ENCODE peak calls at places on chromosomes 1 and 21, in four cellular contexts. U, E, I and X are unnamed samples.
A peak's percentile ranks its signal among the peaks of the same experiment; 100 is the strongest.

GRCh38 chr21:44819283-44820243 is 1.7 kb upstream of the SUMO3 start:
- DNase-seq in U (no peak), E (no peak), I (no peak), X (no peak)

GRCh38 chr1:30868833-30869435 is 39.6 kb downstream of the SDC3 start:
- DNase-seq in U (no peak), E (no peak), I (no peak), X (no peak)

GRCh38 chr1:53308512-53308911 is 19.4 kb downstream of the LRP8 start:
- DNase-seq in U (no peak), E (no peak), I (no peak), X (no peak)

GRCh38 chr1:17544951-17545350 is 5.5 kb downstream of the ARHGEF10L start:
- DNase-seq in U (no peak), E (no peak), I (no peak), X (no peak)

GRCh38 chr1:68104155-68104554 is 53.7 kb upstream of the DIRAS3 start:
- DNase-seq in U (no peak), E (peak; percentile 22), I (no peak), X (no peak)

GRCh38 chr21:37974081-37974480 is 57.8 kb upstream of the KCNJ6 start:
- DNase-seq in U (no peak), E (no peak), I (no peak), X (peak; percentile 24)

GRCh38 chr1:22344851-22345560 is 106.6 kb upstream of the ZBTB40 start:
- DNase-seq in U (no peak), E (no peak), I (no peak), X (no peak)

GRCh38 chr1:42380617-42381423 is at the start of gene RIMKLA:
- DNase-seq in U (peak; percentile 75), E (peak; percentile 37), I (peak; percentile 83), X (peak; percentile 80)

GRCh38 chr1:97297611-97298010 is 576.0 kb downstream of the PTBP2 start:
- DNase-seq in U (no peak), E (no peak), I (no peak), X (no peak)

GRCh38 chr1:215819114-215819513 is 252.0 kb downstream of the KCTD3 start:
- DNase-seq in U (no peak), E (peak; percentile 12), I (no peak), X (peak; percentile 3)

GRCh38 chr1:200890818-200891773 is 3.6 kb upstream of the INAVA start:
- DNase-seq in U (peak; percentile 91), E (peak; percentile 69), I (peak; percentile 86), X (peak; percentile 94)

GRCh38 chr1:245390975-245391374 is 236.2 kb downstream of the KIF26B start:
- DNase-seq in U (no peak), E (no peak), I (no peak), X (no peak)

GRCh38 chr1:7389786-7390603 is 381.1 kb upstream of the VAMP3 start:
- DNase-seq in U (no peak), E (no peak), I (peak; percentile 36), X (no peak)

GRCh38 chr1:108962681-108963051 is 618 bp downstream of the CLCC1 start:
- DNase-seq in U (no peak), E (no peak), I (no peak), X (no peak)

GRCh38 chr21:42066521-42066920 is 4.6 kb upstream of the UMODL1 start:
- DNase-seq in U (no peak), E (no peak), I (no peak), X (no peak)

GRCh38 chr1:26391450-26391849 is 18.9 kb upstream of the ZNF683 start:
- DNase-seq in U (no peak), E (peak; percentile 66), I (no peak), X (no peak)

GRCh38 chr1:21783679-21784603 is 992 bp upstream of the USP48 start:
- DNase-seq in U (no peak), E (peak; percentile 79), I (peak; percentile 91), X (peak; percentile 69)

GRCh38 chr1:199124351-199124750 is 485.5 kb downstream of the PTPRC start:
- DNase-seq in U (no peak), E (peak; percentile 83), I (no peak), X (no peak)

GRCh38 chr1:12052008-12052573 is 11.0 kb upstream of the TNFRSF8 start:
- DNase-seq in U (no peak), E (peak; percentile 85), I (no peak), X (no peak)

GRCh38 chr1:121516279-121516967 is 331.6 kb downstream of the SRGAP2C start:
- DNase-seq in U (no peak), E (no peak), I (no peak), X (no peak)

GRCh38 chr1:185699874-185700273 is 34.3 kb upstream of the HMCN1 start:
- DNase-seq in U (no peak), E (no peak), I (no peak), X (no peak)

GRCh38 chr1:173648880-173649605 is 13.9 kb downstream of the TEX50 start:
- DNase-seq in U (no peak), E (no peak), I (no peak), X (no peak)

GRCh38 chr1:43708006-43708412 is 673 bp downstream of the ST3GAL3 start:
- DNase-seq in U (no peak), E (peak; percentile 74), I (no peak), X (no peak)

GRCh38 chr1:235014756-235015155 is 113.9 kb downstream of the TOMM20 start:
- DNase-seq in U (no peak), E (no peak), I (no peak), X (peak; percentile 73)

GRCh38 chr1:63674238-63674864 is 81.1 kb downstream of the PGM1 start:
- DNase-seq in U (peak; percentile 51), E (peak; percentile 81), I (peak; percentile 79), X (peak; percentile 73)

GRCh38 chr1:228010921-228011320 is 4.1 kb downstream of the WNT3A start:
- DNase-seq in U (no peak), E (no peak), I (no peak), X (no peak)

GRCh38 chr1:193726722-193727121 is 540.3 kb upstream of the B3GALT2 start:
- DNase-seq in U (no peak), E (peak; percentile 23), I (no peak), X (no peak)

GRCh38 chr1:10736623-10737267 is 59.7 kb downstream of the CASZ1 start:
- DNase-seq in U (no peak), E (no peak), I (no peak), X (no peak)

GRCh38 chr1:92989936-92990582 is 28.8 kb upstream of the DIPK1A start:
- DNase-seq in U (no peak), E (no peak), I (no peak), X (no peak)

GRCh38 chr21:42233067-42233981 is 14.4 kb downstream of the ABCG1 start:
- DNase-seq in U (no peak), E (peak; percentile 73), I (no peak), X (peak; percentile 90)

GRCh38 chr1:151680812-151681211 is 35.8 kb downstream of the CELF3 start:
- DNase-seq in U (no peak), E (peak; percentile 86), I (no peak), X (no peak)

GRCh38 chr1:59315529-59316433 is 18.9 kb downstream of the FGGY start:
- DNase-seq in U (no peak), E (peak; percentile 11), I (no peak), X (no peak)
- H3K4me3 ChIP-seq in U (no peak overlapping the region), E (no peak overlapping the region), I (no peak overlapping the region), X (no peak overlapping the region)

DNA sequence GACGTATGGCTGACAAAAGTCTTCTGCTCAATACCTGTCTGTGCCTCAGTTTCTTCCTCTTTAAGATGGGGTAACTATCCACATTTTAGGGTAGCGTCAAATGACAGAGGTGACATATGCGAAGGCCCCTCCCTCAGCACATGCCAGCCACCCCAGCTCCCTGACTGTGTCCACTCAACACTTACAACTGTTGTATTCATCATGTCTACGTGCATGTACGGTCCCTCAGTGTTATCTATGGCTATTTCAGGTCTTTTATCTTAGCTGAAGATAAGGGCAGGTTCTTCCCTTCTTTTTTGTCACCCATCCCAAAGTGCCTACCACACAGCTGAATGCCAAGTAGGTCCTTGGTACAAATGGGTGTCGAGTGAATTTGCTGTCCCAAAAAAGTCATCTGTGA is 8.3 kb upstream of the C1orf198 start:
- DNase-seq in U (no peak), E (no peak), I (no peak), X (peak; percentile 12)
- H4K91ac ChIP-seq in U (peak overlapping the region; percentile 20), E (no peak overlapping the region), I (no peak overlapping the region), X (no peak overlapping the region)

GRCh38 chr1:203518541-203518940 is 24.6 kb downstream of the OPTC start:
- DNase-seq in U (no peak), E (no peak), I (no peak), X (no peak)
- H2BK12ac ChIP-seq in U (peak overlapping the region; percentile 33), E (no peak overlapping the region), I (peak overlapping the region; percentile 88), X (peak overlapping the region; percentile 88)

GRCh38 chr1:39899611-39900538 is 1.8 kb downstream of the MYCL start:
- DNase-seq in U (no peak), E (no peak), I (no peak), X (no peak)
- H3K4me3 ChIP-seq in U (peak overlapping the region; percentile 93), E (no peak overlapping the region), I (peak overlapping the region; percentile 89), X (no peak overlapping the region)